ENCODE peak calls at places on chromosomes 11 and 22, in four cellular contexts. F, A, W and D are unnamed samples.

GRCh38 chr11:3137486-3138177 is 27.5 kb downstream of the OSBPL5 start:
- DNase-seq in F (peak; percentile 10), A (peak; percentile 33), W (no peak), D (no peak)

GRCh38 chr11:12808519-12808918 is 134.3 kb downstream of the TEAD1 start:
- DNase-seq in F (no peak), A (no peak), W (no peak), D (no peak)

GRCh38 chr22:28019360-28019759 is 100.3 kb upstream of the PITPNB start:
- DNase-seq in F (peak; percentile 4), A (no peak), W (no peak), D (peak; percentile 10)

GRCh38 chr11:32312865-32313403 is 122.4 kb downstream of the WT1 start:
- DNase-seq in F (no peak), A (peak; percentile 32), W (peak; percentile 5), D (no peak)

GRCh38 chr11:75585271-75585670 is 23.2 kb downstream of the SERPINH1 start:
- DNase-seq in F (no peak), A (no peak), W (no peak), D (no peak)

GRCh38 chr22:49007013-49007653 is 820.5 kb downstream of the BRD1 start:
- DNase-seq in F (no peak), A (no peak), W (no peak), D (no peak)

GRCh38 chr11:11436715-11437313 is 83.8 kb upstream of the CSNK2A3 start:
- DNase-seq in F (no peak), A (peak; percentile 54), W (no peak), D (no peak)

GRCh38 chr11:116062129-116062525 is 557.9 kb upstream of the CADM1 start:
- DNase-seq in F (no peak), A (no peak), W (no peak), D (no peak)

GRCh38 chr11:103633037-103633788 is 403.2 kb upstream of the DDI1 start:
- DNase-seq in F (no peak), A (no peak), W (no peak), D (no peak)

GRCh38 chr11:117020873-117021564 is 77.2 kb downstream of the SIK3 start:
- DNase-seq in F (no peak), A (no peak), W (no peak), D (no peak)

GRCh38 chr11:2173150-2173693 is 1.6 kb upstream of the TH start:
- DNase-seq in F (no peak), A (no peak), W (no peak), D (no peak)

GRCh38 chr22:42856179-42856864 is 751 bp downstream of the ARFGAP3 start:
- DNase-seq in F (peak; percentile 68), A (peak; percentile 81), W (no peak), D (peak; percentile 76)

GRCh38 chr11:8018742-8019631 is 31.9 kb downstream of the EIF3F start:
- DNase-seq in F (peak; percentile 59), A (peak; percentile 82), W (peak; percentile 83), D (peak; percentile 76)

GRCh38 chr22:50314455-50315288 is 7.2 kb upstream of the PLXNB2 start:
- DNase-seq in F (peak; percentile 90), A (no peak), W (peak; percentile 63), D (peak; percentile 29)

GRCh38 chr11:1889941-1890855 is 1.5 kb downstream of the PRR33 start:
- DNase-seq in F (no peak), A (peak; percentile 22), W (peak; percentile 35), D (no peak)

GRCh38 chr11:102026217-102026616 is 21.0 kb upstream of the CFAP300 start:
- DNase-seq in F (no peak), A (no peak), W (no peak), D (no peak)

GRCh38 chr22:37260939-37261338 is 16.9 kb upstream of the RAC2 start:
- DNase-seq in F (peak; percentile 60), A (peak; percentile 56), W (peak; percentile 60), D (peak; percentile 76)

GRCh38 chr22:47027766-47028165 is 265.3 kb downstream of the TBC1D22A start:
- DNase-seq in F (no peak), A (peak; percentile 3), W (no peak), D (no peak)

GRCh38 chr11:72562431-72562830 is 111.8 kb downstream of the PDE2A start:
- DNase-seq in F (no peak), A (no peak), W (no peak), D (no peak)

GRCh38 chr11:87298155-87298554 is 260.4 kb downstream of the TMEM135 start:
- DNase-seq in F (no peak), A (no peak), W (no peak), D (no peak)

GRCh38 chr11:120632579-120632978 is 121.0 kb downstream of the GRIK4 start:
- DNase-seq in F (no peak), A (no peak), W (no peak), D (no peak)

GRCh38 chr22:39994046-39994565 is 648 bp upstream of the FAM83F start:
- DNase-seq in F (no peak), A (no peak), W (peak; percentile 86), D (no peak)

GRCh38 chr11:32358729-32359128 is 76.6 kb downstream of the WT1 start:
- DNase-seq in F (no peak), A (no peak), W (no peak), D (peak; percentile 25)

GRCh38 chr11:72239296-72239848 is 4.6 kb downstream of the PHOX2A start:
- DNase-seq in F (peak; percentile 70), A (peak; percentile 80), W (no peak), D (no peak)

GRCh38 chr22:44330188-44330726 is 17.5 kb upstream of the SHISAL1 start:
- DNase-seq in F (no peak), A (no peak), W (no peak), D (no peak)

GRCh38 chr22:23279781-23280180 is 99.5 kb downstream of the BCR start:
- DNase-seq in F (no peak), A (no peak), W (no peak), D (no peak)

GRCh38 chr22:33986167-33986771 is 66.0 kb upstream of the LARGE1 start:
- DNase-seq in F (no peak), A (no peak), W (no peak), D (no peak)

GRCh38 chr11:13962562-13963168 is at the start of gene SPON1:
- DNase-seq in F (peak; percentile 80), A (peak; percentile 51), W (peak; percentile 44), D (peak; percentile 40)

GRCh38 chr11:94774345-94774744 is 6.2 kb downstream of the AMOTL1 start:
- DNase-seq in F (no peak), A (no peak), W (no peak), D (no peak)

GRCh38 chr22:44753189-44754042 is 1.0 kb downstream of the ARHGAP8 start:
- DNase-seq in F (peak; percentile 43), A (no peak), W (no peak), D (no peak)

GRCh38 chr11:134342572-134343340 is 11.0 kb downstream of the GLB1L2 start:
- DNase-seq in F (no peak), A (no peak), W (no peak), D (no peak)

GRCh38 chr22:41369089-41369745 is 12.5 kb upstream of the TEF start:
- DNase-seq in F (no peak), A (no peak), W (no peak), D (no peak)

GRCh38 chr22:41367680-41368542 is 13.8 kb upstream of the TEF start:
- DNase-seq in F (peak; percentile 43), A (no peak), W (no peak), D (peak; percentile 73)

GRCh38 chr22:41368543-41368817 is 13.3 kb upstream of the TEF start:
- DNase-seq in F (no peak), A (no peak), W (no peak), D (no peak)

GRCh38 chr22:41367039-41367679 is 14.6 kb upstream of the TEF start:
- DNase-seq in F (peak; percentile 96), A (peak; percentile 98), W (peak; percentile 19), D (peak; percentile 100)

GRCh38 chr22:41369837-41370236 is 11.9 kb upstream of the TEF start:
- DNase-seq in F (no peak), A (no peak), W (no peak), D (peak; percentile 73)
- H3K4me1 ChIP-seq in F (peaks cover 14% of the 10 kb centered on the region), A (peaks cover 36% of the 10 kb centered on the region), W (no peaks in the 10 kb centered on the region), D (peaks cover 13% of the 10 kb centered on the region)

GRCh38 chr11:60482361-60482760 is 10.2 kb upstream of the MS4A12 start:
- DNase-seq in F (no peak), A (no peak), W (no peak), D (no peak)
- H3K4me1 ChIP-seq in F (no peaks in the 10 kb centered on the region), A (no peaks in the 10 kb centered on the region), W (no peaks in the 10 kb centered on the region), D (no peaks in the 10 kb centered on the region)

GRCh38 chr11:824292-824880 is 3.3 kb upstream of the CRACR2B start:
- DNase-seq in F (peak; percentile 82), A (no peak), W (no peak), D (peak; percentile 98)
- H3K4me1 ChIP-seq in F (peaks cover 64% of the 10 kb centered on the region), A (peaks cover 66% of the 10 kb centered on the region), W (peaks cover 32% of the 10 kb centered on the region), D (peaks cover 35% of the 10 kb centered on the region)

GRCh38 chr11:56491270-56491669 is at the start of gene OR5M8:
- DNase-seq in F (no peak), A (no peak), W (no peak), D (no peak)

GRCh38 chr11:56497010-56497409 is 5.8 kb upstream of the OR5M8 start:
- DNase-seq in F (no peak), A (no peak), W (no peak), D (no peak)
- H3K4me1 ChIP-seq in F (no peaks in the 10 kb centered on the region), A (no peaks in the 10 kb centered on the region), W (no peaks in the 10 kb centered on the region), D (no peaks in the 10 kb centered on the region)